ENCODE peak calls at places on chromosomes 16 and 17, in eight cellular contexts. V is activated CD4-positive, alpha-beta T cell treated with anti-CD3 and anti-CD28 coated beads, Interleukin-2, amount 50 U/mL, for 1 hour; A is Calu3; G is stimulated activated CD4-positive, alpha-beta T cell treated with anti-CD3 and anti-CD28 coated beads, Interleukin-2, amount 100 ng/mL, for 24 hours; W is AG09309; D is GM13976; L is T-helper 1 cell; H is effector CD8-positive, alpha-beta T cell. Q is an unnamed sample.

GRCh38 chr17:12866244-12866643 is 76.9 kb downstream of the ARHGAP44 start:
- DNase-seq in G (no peak), A (no peak), H (no peak), L (no peak), W (no peak), V (no peak), D (no peak), Q (no peak)

GRCh38 chr16:73813523-73813922 is 483.1 kb upstream of the PSMD7 start:
- DNase-seq in G (no peak), V (no peak), W (no peak), D (no peak), L (no peak), H (no peak), A (no peak), Q (no peak)

GRCh38 chr17:55584861-55585260 is 73.6 kb upstream of the SMIM36 start:
- DNase-seq in L (no peak), G (no peak), A (no peak), W (no peak), H (no peak), D (no peak), V (no peak), Q (no peak)

GRCh38 chr17:63293310-63293709 is 152.8 kb downstream of the CYB561 start:
- DNase-seq in L (no peak), H (no peak), W (peak; percentile 27), A (no peak), D (no peak), V (no peak), G (no peak), Q (no peak)

GRCh38 chr16:84730406-84731106 is 30.8 kb downstream of the USP10 start:
- DNase-seq in L (peak; percentile 38), V (no peak), W (peak; percentile 76), D (peak; percentile 70), G (peak; percentile 34), H (no peak), A (peak; percentile 65), Q (peak; percentile 83)

GRCh38 chr17:49016775-49017463 is 19.7 kb downstream of the IGF2BP1 start:
- DNase-seq in A (peak; percentile 76), D (no peak), V (no peak), H (no peak), W (no peak), L (no peak), G (no peak), Q (peak; percentile 25)

GRCh38 chr17:1464186-1464585 is 8.2 kb upstream of the CRK start:
- DNase-seq in D (no peak), H (no peak), V (no peak), L (no peak), A (no peak), W (no peak), G (no peak), Q (no peak)

GRCh38 chr17:80664217-80664780 is 119.7 kb downstream of the RPTOR start:
- DNase-seq in V (no peak), H (no peak), D (peak; percentile 44), G (peak; percentile 40), W (no peak), A (no peak), L (no peak), Q (no peak)

GRCh38 chr17:7839199-7839889 is 5.3 kb downstream of the KDM6B start:
- DNase-seq in A (no peak), V (no peak), W (no peak), L (no peak), G (no peak), D (no peak), H (no peak), Q (peak; percentile 85)

GRCh38 chr16:16150117-16150877 is 73.0 kb downstream of the ABCC6 start:
- DNase-seq in V (no peak), G (no peak), L (no peak), H (no peak), A (no peak), W (no peak), D (no peak), Q (no peak)

GRCh38 chr17:10742431-10742830 is 12.6 kb upstream of the TMEM220 start:
- DNase-seq in G (no peak), H (no peak), W (no peak), D (no peak), V (no peak), A (no peak), L (no peak), Q (no peak)

GRCh38 chr16:967546-968295 is 3.1 kb downstream of the LMF1 start:
- DNase-seq in V (no peak), D (no peak), G (no peak), L (no peak), A (no peak), W (no peak), H (no peak), Q (no peak)

GRCh38 chr16:57723170-57723569 is 12.4 kb upstream of the KATNB1 start:
- DNase-seq in W (no peak), V (no peak), A (peak; percentile 42), D (no peak), G (no peak), H (no peak), L (no peak), Q (no peak)

GRCh38 chr17:65975878-65976277 is 216.1 kb downstream of the CEP112 start:
- DNase-seq in A (no peak), H (no peak), V (no peak), L (no peak), W (no peak), D (no peak), G (no peak), Q (no peak)

GRCh38 chr16:84507011-84507982 is 2.8 kb upstream of the MEAK7 start:
- DNase-seq in A (no peak), L (peak; percentile 77), D (peak; percentile 69), W (no peak), G (no peak), V (no peak), H (no peak), Q (no peak)

GRCh38 chr17:81576621-81577277 is 24.6 kb upstream of the FAAP100 start:
- DNase-seq in A (peak; percentile 60), D (no peak), V (no peak), H (no peak), W (no peak), G (no peak), L (no peak), Q (no peak)

GRCh38 chr17:48723555-48724239 is 712 bp downstream of the PRAC2 start:
- DNase-seq in D (no peak), L (peak; percentile 32), H (no peak), G (no peak), A (peak; percentile 32), W (no peak), V (no peak), Q (no peak)

GRCh38 chr17:29289852-29290251 is 4.1 kb downstream of the NUFIP2 start:
- DNase-seq in D (no peak), W (no peak), V (no peak), A (no peak), H (no peak), G (no peak), L (no peak), Q (no peak)

GRCh38 chr16:76854234-76854633 is 336.8 kb upstream of the MON1B start:
- DNase-seq in L (no peak), W (no peak), D (no peak), H (no peak), A (peak; percentile 17), V (no peak), G (no peak), Q (no peak)

GRCh38 chr16:31099860-31100638 is 5.5 kb upstream of the VKORC1 start:
- DNase-seq in L (no peak), A (no peak), H (no peak), G (no peak), W (no peak), V (no peak), D (no peak), Q (no peak)

GRCh38 chr16:26547681-26548080 is 519.0 kb upstream of the C16orf82 start:
- DNase-seq in D (no peak), L (no peak), W (no peak), H (no peak), A (no peak), G (no peak), V (no peak), Q (no peak)

Q was measured in small intestine.